ENCODE peak calls at places on chromosomes 3 and 15, in seven cellular contexts. Y is left lung, E is IMR-90, L is thoracic aorta, O is lung, U is lower lobe of right lung, P is RWPE2. S is an unnamed sample.

GRCh38 chr3:186525369-186526255 is 18.6 kb downstream of the CRYGS start:
- ATAC-seq in P (no peak), E (no peak), U (no peak), L (no peak), O (no peak), Y (no peak), S (no peak)

GRCh38 chr3:32313723-32314473 is 75.4 kb downstream of the CMTM8 start:
- ATAC-seq in Y (peak), U (peak), L (no peak), E (no peak), P (peak), O (peak), S (no peak)

GRCh38 chr3:157305392-157305791 is 131.3 kb upstream of the PTX3 start:
- ATAC-seq in P (no peak), Y (no peak), E (peak), U (no peak), O (no peak), L (no peak), S (no peak)

GRCh38 chr15:96047255-96047931 is 283.1 kb upstream of the NR2F2 start:
- ATAC-seq in O (no peak), Y (peak), U (peak), L (peak), E (peak), P (peak), S (no peak)

GRCh38 chr3:46884929-46885328 is 7.4 kb downstream of the PTH1R start:
- ATAC-seq in P (no peak), U (no peak), Y (no peak), L (no peak), E (no peak), O (no peak), S (no peak)

GRCh38 chr3:146184616-146185015 is 23.6 kb upstream of the PLOD2 start:
- ATAC-seq in P (peak), Y (peak), O (no peak), E (no peak), U (peak), L (no peak), S (no peak)

GRCh38 chr3:130907966-130908365 is 14.1 kb downstream of the ATP2C1 start:
- ATAC-seq in P (no peak), L (no peak), E (no peak), Y (no peak), O (no peak), U (no peak), S (no peak)

GRCh38 chr15:93330862-93331544 is 242.0 kb upstream of the RGMA start:
- ATAC-seq in U (peak), Y (peak), E (no peak), O (no peak), L (no peak), P (no peak), S (no peak)

GRCh38 chr15:56356616-56357015 is 8.6 kb upstream of the TEX9 start:
- ATAC-seq in L (no peak), O (no peak), U (no peak), P (peak), Y (no peak), E (no peak), S (no peak)

GRCh38 chr3:120435621-120436020 is 15.2 kb downstream of the FSTL1 start:
- ATAC-seq in L (no peak), E (peak), U (peak), O (peak), P (peak), Y (peak), S (no peak)

GRCh38 chr15:66630801-66631351 is 65.1 kb upstream of the LCTL start:
- ATAC-seq in O (no peak), E (peak), U (peak), L (no peak), P (no peak), Y (peak), S (no peak)

GRCh38 chr15:89416339-89417183 is 79.8 kb downstream of the RHCG start:
- ATAC-seq in Y (peak), E (peak), U (peak), P (peak), L (no peak), O (peak), S (peak)

GRCh38 chr15:67133026-67133425 is 67.6 kb downstream of the SMAD3 start:
- ATAC-seq in Y (no peak), O (no peak), E (no peak), L (no peak), U (no peak), P (no peak), S (no peak)

GRCh38 chr15:70435369-70435768 is 328.0 kb downstream of the UACA start:
- ATAC-seq in O (no peak), U (no peak), L (no peak), P (no peak), E (no peak), Y (no peak), S (no peak)

GRCh38 chr3:135444058-135444457 is 521.5 kb upstream of the PPP2R3A start:
- ATAC-seq in Y (no peak), P (no peak), E (no peak), L (no peak), O (no peak), U (no peak), S (no peak)

GRCh38 chr3:57948782-57949242 is 59.4 kb upstream of the FLNB start:
- ATAC-seq in E (no peak), Y (no peak), L (no peak), O (no peak), P (no peak), U (no peak), S (no peak)

GRCh38 chr3:176879710-176880109 is 317.6 kb downstream of the TBL1XR1 start:
- ATAC-seq in E (no peak), P (no peak), Y (no peak), L (no peak), U (no peak), O (no peak), S (no peak)

GRCh38 chr15:81334768-81335447 is 11.0 kb upstream of the STARD5 start:
- ATAC-seq in Y (no peak), O (no peak), L (no peak), P (no peak), U (no peak), E (no peak), S (no peak)

GRCh38 chr3:45931476-45931875 is 11.8 kb upstream of the CXCR6 start:
- ATAC-seq in O (no peak), P (no peak), L (no peak), U (no peak), E (no peak), Y (no peak), S (no peak)

GRCh38 chr3:63960048-63960711 is 48.0 kb upstream of the SCAANT1 start:
- ATAC-seq in O (no peak), Y (peak), L (peak), E (peak), U (no peak), P (peak), S (peak)

GRCh38 chr3:188000361-188000861 is 153.5 kb upstream of the LPP start:
- ATAC-seq in O (no peak), P (no peak), Y (no peak), L (no peak), E (no peak), U (no peak), S (peak)

GRCh38 chr15:77027697-77028450 is 32.9 kb downstream of the PSTPIP1 start:
- ATAC-seq in Y (peak), P (peak), E (peak), U (peak), L (no peak), O (no peak), S (no peak)

GRCh38 chr15:64101018-64101417 is 5.2 kb downstream of the SNX1 start:
- ATAC-seq in U (no peak), O (no peak), Y (no peak), P (no peak), E (no peak), L (no peak), S (peak)

GRCh38 chr3:56970401-56971002 is 90.0 kb upstream of the SPATA12 start:
- ATAC-seq in O (no peak), Y (peak), P (no peak), L (no peak), U (no peak), E (no peak), S (no peak)

GRCh38 chr15:40238481-40238926 is 359 bp upstream of the PAK6 start:
- ATAC-seq in U (peak), E (no peak), O (no peak), L (no peak), Y (peak), P (no peak), S (no peak)

GRCh38 chr15:71043373-71043772 is 71.9 kb upstream of the THSD4 start:
- ATAC-seq in O (no peak), E (no peak), U (no peak), L (no peak), P (peak), Y (no peak), S (no peak)

GRCh38 chr3:73485877-73486311 is 138.8 kb downstream of the PDZRN3 start:
- ATAC-seq in U (no peak), L (no peak), O (no peak), Y (no peak), E (no peak), P (no peak), S (no peak)

GRCh38 chr3:64184621-64185020 is 40.6 kb downstream of the PRICKLE2 start:
- ATAC-seq in P (no peak), Y (no peak), U (no peak), L (no peak), E (no peak), O (no peak), S (peak)

GRCh38 chr3:116864627-116864927 is 155.0 kb downstream of the TUSC7 start:
- ATAC-seq in L (no peak), Y (no peak), P (no peak), U (no peak), E (no peak), O (no peak), S (no peak)

GRCh38 chr3:116863270-116863770 is 153.7 kb downstream of the TUSC7 start:
- ATAC-seq in O (no peak), E (no peak), P (no peak), U (no peak), L (no peak), Y (no peak), S (no peak)

DNA sequence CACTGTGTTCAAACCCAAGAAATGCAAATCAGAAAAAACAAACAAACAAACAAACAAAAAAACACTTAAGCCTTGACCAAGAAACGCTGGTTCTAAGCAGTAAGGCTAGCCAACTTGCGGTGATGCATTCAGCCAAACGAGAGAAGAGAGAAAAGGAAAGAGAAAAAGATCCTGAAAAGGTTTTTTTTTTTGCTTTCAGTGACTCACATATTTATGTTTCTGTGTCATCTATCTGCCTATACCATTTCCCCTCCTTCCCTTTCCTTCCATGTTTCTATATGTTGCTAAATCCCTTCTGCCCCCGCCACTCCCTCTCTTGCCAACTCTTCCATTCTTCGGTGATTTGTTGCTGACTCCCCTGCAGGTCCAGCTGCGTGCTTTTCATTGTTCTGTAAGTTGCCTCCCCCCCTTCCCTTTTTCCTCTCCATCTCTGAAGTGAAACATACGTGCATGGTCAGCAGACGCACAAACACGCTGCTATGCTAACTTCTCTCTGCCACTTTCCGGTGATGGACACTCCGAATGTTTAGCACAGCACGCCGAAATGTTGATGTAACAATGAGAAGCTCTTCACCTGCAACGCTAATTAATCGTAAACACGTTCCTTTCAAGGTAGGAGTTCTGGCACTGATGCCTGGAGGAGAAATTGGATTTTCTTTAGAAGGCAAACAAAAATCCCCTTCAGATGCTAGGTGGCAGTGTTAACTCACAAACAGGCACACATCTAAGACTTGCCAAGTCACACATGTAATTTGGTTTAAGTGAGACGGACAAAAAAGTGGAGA is 154.5 kb downstream of the TUSC7 start:
- ATAC-seq in E (peak), L (no peak), O (no peak), U (peak), Y (peak), P (peak), S (peak)
- TF ChIP-seq CTCF in E (peak), L (peak), O (no peak), U (peak), Y (no peak), P (peak), S (peak)

GRCh38 chr3:195191580-195191979 is 79.4 kb downstream of the XXYLT1 start:
- ATAC-seq in P (no peak), O (no peak), L (no peak), U (no peak), Y (no peak), E (no peak), S (no peak)
- H3K27ac ChIP-seq in P (no peak), O (no peak), L (no peak), U (no peak), Y (no peak), E (no peak), S (no peak)

GRCh38 chr3:39810647-39811161 is 1.3 kb downstream of the MYRIP start:
- ATAC-seq in E (no peak), U (no peak), P (no peak), O (no peak), Y (no peak), L (no peak), S (no peak)
- H3K4me3 ChIP-seq in E (no peak), U (peak), P (no peak), O (no peak), Y (no peak), L (peak), S (peak)

GRCh38 chr15:87672309-87672897 is 584.1 kb downstream of the NTRK3 start:
- ATAC-seq in P (peak), O (no peak), E (peak), L (no peak), Y (peak), U (peak), S (no peak)
- TF ChIP-seq CTCF in P (peak), O (no peak), E (peak), L (peak), Y (peak), U (peak), S (peak)

GRCh38 chr15:60580650-60581415 is 101.9 kb upstream of the ICE2 start:
- ATAC-seq in Y (no peak), U (no peak), O (no peak), E (peak), L (no peak), P (no peak), S (no peak)
- H3K27ac ChIP-seq in Y (peak), U (no peak), O (no peak), E (no peak), L (no peak), P (no peak), S (no peak)

GRCh38 chr3:50297896-50298725 is 1.1 kb downstream of the HYAL3 start:
- ATAC-seq in P (no peak), U (no peak), O (no peak), L (no peak), E (no peak), Y (no peak), S (no peak)

GRCh38 chr3:50299929-50300680 is 900 bp upstream of the HYAL3 start:
- ATAC-seq in L (peak), Y (peak), P (peak), U (peak), E (no peak), O (no peak), S (no peak)

GRCh38 chr3:50298836-50299637 is at the start of the genes HYAL3 and NAA80:
- ATAC-seq in P (peak), L (peak), U (peak), O (peak), Y (peak), E (peak), S (peak)

GRCh38 chr3:50300681-50301254 is 1.6 kb upstream of the HYAL3 start:
- ATAC-seq in Y (no peak), O (no peak), E (no peak), L (no peak), U (no peak), P (no peak), S (no peak)

DNA sequence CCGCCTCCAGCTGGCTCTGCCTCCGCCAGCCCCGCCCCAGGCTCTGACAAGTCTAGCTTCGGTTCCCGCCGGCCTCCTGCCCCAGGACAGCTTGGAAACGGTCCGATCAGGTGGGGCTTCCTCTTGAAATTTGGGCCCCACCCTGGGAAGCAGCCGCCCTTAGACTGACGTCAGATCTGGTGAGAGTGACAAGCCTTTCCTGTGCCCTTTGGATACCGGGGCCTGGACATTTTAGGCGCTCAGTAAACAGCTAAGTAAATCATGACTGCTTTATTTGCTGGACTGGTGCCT is 378 bp upstream of the HYAL3 start:
- ATAC-seq in E (no peak), U (no peak), O (no peak), P (peak), Y (no peak), L (no peak), S (no peak)
- H3K4me3 ChIP-seq in E (peak), U (peak), O (peak), P (peak), Y (peak), L (peak), S (peak)

DNA sequence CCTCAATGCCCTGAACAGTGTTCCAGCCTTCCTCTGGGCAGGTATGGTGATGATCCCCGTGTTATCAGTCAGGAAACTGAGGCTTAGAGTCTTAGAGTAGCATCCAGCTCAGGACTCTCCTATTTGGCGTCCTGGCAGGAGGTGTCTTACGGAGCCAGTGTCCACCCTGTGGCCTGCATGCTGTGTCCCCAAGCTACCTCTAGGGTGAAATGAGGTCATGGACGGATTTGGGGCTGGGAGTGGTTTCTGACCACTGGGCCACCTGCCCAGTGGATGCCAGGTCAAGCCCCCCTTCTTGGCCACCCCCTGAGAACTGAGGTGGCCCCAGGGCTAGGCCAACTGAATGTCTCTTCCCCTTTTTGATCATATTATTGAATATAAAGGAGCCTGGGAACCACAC is 27.2 kb upstream of the SLC6A6 start:
- ATAC-seq in L (no peak), U (no peak), O (no peak), Y (no peak), E (no peak), P (no peak), S (no peak)
- TF ChIP-seq CTCF in L (no peak), U (no peak), O (no peak), Y (no peak), E (no peak), P (no peak), S (no peak)

S was measured in gastroesophageal sphincter.